ENCODE peak calls at places on chromosomes 16 and 17, in six cellular contexts. G is right lobe of liver, X is A549, N is esophagus muscularis mucosa, V is lower leg skin, M is upper lobe of left lung. B is an unnamed sample.

GRCh38 chr17:80871341-80871740 is 120.3 kb upstream of the CHMP6 start:
- DNase-seq in G (no peak), X (no peak), N (no peak), V (no peak), M (no peak), B (peak)

GRCh38 chr16:83200005-83200779 is 573.4 kb downstream of the CDH13 start:
- DNase-seq in G (no peak), X (no peak), N (no peak), V (no peak), M (no peak), B (no peak)

GRCh38 chr16:31323959-31324629 is 30.9 kb upstream of the ITGAX start:
- DNase-seq in G (no peak), X (no peak), N (no peak), V (no peak), M (no peak), B (no peak)

GRCh38 chr17:2885751-2886150 is 89.5 kb downstream of the RAP1GAP2 start:
- DNase-seq in G (no peak), X (no peak), N (no peak), V (no peak), M (no peak), B (no peak)

GRCh38 chr17:50037321-50038107 is 18.4 kb upstream of the ITGA3 start:
- DNase-seq in G (no peak), X (no peak), N (no peak), V (peak), M (peak), B (peak)

GRCh38 chr16:86299882-86300490 is 210.3 kb upstream of the FOXF1 start:
- DNase-seq in G (no peak), X (no peak), N (no peak), V (peak), M (no peak), B (peak)

GRCh38 chr17:33370384-33370783 is 77.3 kb upstream of the ASIC2 start:
- DNase-seq in G (no peak), X (no peak), N (no peak), V (no peak), M (no peak), B (no peak)

GRCh38 chr16:15055141-15056053 is 477 bp downstream of the NTAN1 start:
- DNase-seq in G (no peak), X (peak), N (no peak), V (peak), M (peak), B (peak)

GRCh38 chr16:86952769-86953168 is 364.4 kb downstream of the C16orf95 start:
- DNase-seq in G (no peak), X (no peak), N (no peak), V (no peak), M (no peak), B (no peak)

GRCh38 chr16:29745853-29746345 is at the start of gene C16orf54:
- DNase-seq in G (peak), X (no peak), N (peak), V (peak), M (peak), B (peak)

GRCh38 chr16:11232852-11233726 is 22.9 kb downstream of the SOCS1 start:
- DNase-seq in G (peak), X (no peak), N (no peak), V (peak), M (peak), B (no peak)

GRCh38 chr16:66427871-66428681 is 981 bp downstream of the BEAN1 start:
- DNase-seq in G (no peak), X (no peak), N (no peak), V (peak), M (peak), B (no peak)

GRCh38 chr16:82368041-82368440 is 198.0 kb upstream of the MPHOSPH6 start:
- DNase-seq in G (peak), X (peak), N (peak), V (no peak), M (no peak), B (no peak)

GRCh38 chr17:31147507-31148202 is 52.9 kb downstream of the NF1 start:
- DNase-seq in G (no peak), X (no peak), N (no peak), V (no peak), M (no peak), B (no peak)

GRCh38 chr17:45428050-45428953 is 4.4 kb downstream of the ARHGAP27 start:
- DNase-seq in G (peak), X (peak), N (no peak), V (peak), M (peak), B (peak)

GRCh38 chr17:48604770-48605329 is at the start of gene HOXB6:
- DNase-seq in G (no peak), X (peak), N (no peak), V (no peak), M (no peak), B (no peak)

GRCh38 chr17:55152236-55152635 is 112.5 kb upstream of the HLF start:
- DNase-seq in G (no peak), X (no peak), N (no peak), V (no peak), M (no peak), B (no peak)

GRCh38 chr17:41919165-41919817 is 540 bp upstream of the ACLY start:
- DNase-seq in G (no peak), X (peak), N (no peak), V (no peak), M (peak), B (no peak)

GRCh38 chr16:69619514-69619913 is 53.7 kb downstream of the NFAT5 start:
- DNase-seq in G (no peak), X (no peak), N (no peak), V (no peak), M (no peak), B (no peak)

GRCh38 chr17:20313306-20313705 is 154.0 kb downstream of the LGALS9B start:
- DNase-seq in G (no peak), X (no peak), N (peak), V (no peak), M (no peak), B (no peak)

GRCh38 chr16:23323224-23324030 is 21.3 kb downstream of the SCNN1B start:
- DNase-seq in G (no peak), X (no peak), N (no peak), V (no peak), M (no peak), B (no peak)

GRCh38 chr16:81830845-81831600 is 51.9 kb downstream of the PLCG2 start:
- DNase-seq in G (no peak), X (no peak), N (no peak), V (no peak), M (no peak), B (peak)

GRCh38 chr17:72423718-72424117 is 302.9 kb downstream of the SOX9 start:
- DNase-seq in G (no peak), X (no peak), N (no peak), V (no peak), M (no peak), B (no peak)
- TF ChIP-seq POLR2A in G (no peak), X (no peak), N (no peak), V (no peak), M (no peak), B (no peak)

GRCh38 chr16:21560462-21560861 is 38.9 kb upstream of the METTL9 start:
- DNase-seq in G (no peak), X (no peak), N (no peak), V (no peak), M (no peak), B (peak)

GRCh38 chr16:21554795-21555585 is 44.4 kb upstream of the METTL9 start:
- DNase-seq in G (peak), X (peak), N (peak), V (peak), M (peak), B (peak)
- TF ChIP-seq POLR2A in G (no peak), X (no peak), N (no peak), V (no peak), M (no peak), B (no peak)

GRCh38 chr16:85169333-85170065 is 57.2 kb upstream of the CIBAR2 start:
- DNase-seq in G (no peak), X (no peak), N (no peak), V (no peak), M (no peak), B (no peak)

GRCh38 chr16:85170066-85171003 is 58.1 kb upstream of the CIBAR2 start:
- DNase-seq in G (no peak), X (no peak), N (no peak), V (no peak), M (no peak), B (no peak)

GRCh38 chr16:85166699-85167588 is 54.7 kb upstream of the CIBAR2 start:
- DNase-seq in G (no peak), X (no peak), N (no peak), V (no peak), M (no peak), B (no peak)

GRCh38 chr16:85167589-85168537 is 55.6 kb upstream of the CIBAR2 start:
- DNase-seq in G (no peak), X (no peak), N (no peak), V (no peak), M (no peak), B (no peak)

DNA sequence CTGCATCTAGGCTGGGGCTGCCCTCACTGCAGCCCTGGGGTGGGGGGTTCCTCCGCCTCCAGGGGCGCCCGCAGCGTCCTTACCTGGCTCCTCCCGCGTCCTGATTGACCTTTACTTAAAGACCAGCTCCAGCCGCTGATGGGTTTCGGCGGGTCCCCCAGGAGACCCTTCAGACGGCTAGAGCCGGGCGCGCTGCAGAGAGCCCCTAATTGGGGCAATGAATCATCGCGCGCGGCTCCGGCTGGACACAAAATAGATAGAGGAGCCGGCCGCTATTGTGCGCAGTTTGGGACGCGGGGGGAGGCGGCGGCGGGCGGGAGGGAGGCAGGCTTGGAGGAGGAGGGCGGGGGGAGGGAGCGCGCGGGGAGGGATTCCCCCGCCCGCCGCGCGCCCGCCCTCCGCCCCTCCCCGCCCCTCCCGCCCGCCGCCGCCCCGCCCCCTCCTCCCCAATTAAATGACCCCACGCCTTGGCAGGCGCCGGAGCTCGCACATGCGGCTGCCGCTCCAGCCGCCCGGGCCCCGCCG is 56.5 kb upstream of the CIBAR2 start:
- DNase-seq in G (peak), X (peak), N (no peak), V (peak), M (no peak), B (peak)
- TF ChIP-seq POLR2A in G (no peak), X (no peak), N (no peak), V (no peak), M (no peak), B (no peak)

GRCh38 chr17:16491703-16492612 is at the start of gene LRRC75A:
- DNase-seq in G (peak), X (peak), N (no peak), V (no peak), M (peak), B (no peak)
- TF ChIP-seq POLR2A in G (no peak), X (peak), N (no peak), V (no peak), M (no peak), B (no peak)

GRCh38 chr17:29379084-29379811 is 10.9 kb upstream of the TAOK1 start:
- DNase-seq in G (no peak), X (no peak), N (no peak), V (no peak), M (no peak), B (no peak)
- TF ChIP-seq POLR2A in G (no peak), X (no peak), N (no peak), V (no peak), M (no peak), B (no peak)

GRCh38 chr17:44317545-44317944 is 7.1 kb downstream of the SLC25A39 start:
- DNase-seq in G (no peak), X (no peak), N (no peak), V (no peak), M (no peak), B (no peak)
- TF ChIP-seq POLR2A in G (no peak), X (no peak), N (no peak), V (no peak), M (no peak), B (no peak)

DNA sequence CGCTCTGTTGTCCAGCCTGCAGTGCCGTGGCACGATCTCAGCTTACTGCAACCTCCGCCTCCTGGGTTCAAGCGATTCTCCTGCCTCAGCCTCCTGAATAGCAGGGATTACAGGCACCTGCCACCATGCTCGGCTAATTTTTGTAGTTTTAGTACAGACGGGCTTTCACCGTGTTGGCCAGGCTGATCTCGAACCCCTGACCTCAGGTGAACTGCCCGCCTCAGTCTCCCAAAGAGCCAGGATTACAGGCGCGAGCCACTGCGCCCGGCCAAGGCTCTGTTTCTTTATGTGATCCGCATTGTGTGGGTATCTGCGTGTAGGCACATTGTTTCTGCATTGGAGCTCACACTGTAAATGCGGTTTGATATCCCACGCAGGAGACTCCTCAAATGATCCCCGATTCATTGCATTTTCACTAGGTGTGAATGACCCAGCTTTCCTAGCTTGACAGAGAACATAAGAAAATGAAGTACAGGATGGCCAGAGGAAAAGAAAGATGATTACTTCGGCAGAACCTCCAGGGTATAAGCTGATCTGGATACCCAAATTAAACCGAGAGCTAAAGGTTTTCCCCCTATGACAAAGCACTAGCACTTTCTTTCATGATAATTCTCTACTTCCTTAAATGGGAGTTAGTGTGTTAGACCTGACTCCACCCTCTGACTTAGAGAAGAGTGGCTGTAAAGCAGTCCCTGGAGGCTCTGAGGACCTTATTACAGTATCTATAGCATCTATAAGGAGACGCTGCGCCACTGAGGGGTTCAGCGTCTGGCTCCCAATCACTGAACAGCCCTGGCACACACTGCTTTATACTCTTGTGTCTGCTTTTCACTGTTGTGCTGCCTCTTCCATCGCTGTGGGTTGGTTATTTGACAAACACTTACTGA is 17.3 kb downstream of the COTL1 start:
- DNase-seq in G (peak), X (no peak), N (no peak), V (no peak), M (no peak), B (no peak)
- TF ChIP-seq POLR2A in G (no peak), X (no peak), N (no peak), V (no peak), M (peak), B (no peak)

GRCh38 chr17:5379351-5380107 is 39.9 kb downstream of the NUP88 start:
- DNase-seq in G (no peak), X (no peak), N (no peak), V (no peak), M (no peak), B (no peak)

GRCh38 chr17:5381542-5381941 is 37.9 kb downstream of the NUP88 start:
- DNase-seq in G (no peak), X (no peak), N (no peak), V (no peak), M (no peak), B (no peak)

GRCh38 chr17:5373112-5373511 is 46.4 kb downstream of the NUP88 start:
- DNase-seq in G (no peak), X (no peak), N (no peak), V (no peak), M (no peak), B (no peak)

GRCh38 chr17:5380491-5381135 is 38.8 kb downstream of the NUP88 start:
- DNase-seq in G (no peak), X (no peak), N (no peak), V (no peak), M (no peak), B (no peak)

GRCh38 chr17:5378566-5379207 is 40.8 kb downstream of the NUP88 start:
- DNase-seq in G (no peak), X (no peak), N (no peak), V (no peak), M (no peak), B (no peak)
- TF ChIP-seq POLR2A in G (no peak), X (no peak), N (no peak), V (no peak), M (no peak), B (no peak)

DNA sequence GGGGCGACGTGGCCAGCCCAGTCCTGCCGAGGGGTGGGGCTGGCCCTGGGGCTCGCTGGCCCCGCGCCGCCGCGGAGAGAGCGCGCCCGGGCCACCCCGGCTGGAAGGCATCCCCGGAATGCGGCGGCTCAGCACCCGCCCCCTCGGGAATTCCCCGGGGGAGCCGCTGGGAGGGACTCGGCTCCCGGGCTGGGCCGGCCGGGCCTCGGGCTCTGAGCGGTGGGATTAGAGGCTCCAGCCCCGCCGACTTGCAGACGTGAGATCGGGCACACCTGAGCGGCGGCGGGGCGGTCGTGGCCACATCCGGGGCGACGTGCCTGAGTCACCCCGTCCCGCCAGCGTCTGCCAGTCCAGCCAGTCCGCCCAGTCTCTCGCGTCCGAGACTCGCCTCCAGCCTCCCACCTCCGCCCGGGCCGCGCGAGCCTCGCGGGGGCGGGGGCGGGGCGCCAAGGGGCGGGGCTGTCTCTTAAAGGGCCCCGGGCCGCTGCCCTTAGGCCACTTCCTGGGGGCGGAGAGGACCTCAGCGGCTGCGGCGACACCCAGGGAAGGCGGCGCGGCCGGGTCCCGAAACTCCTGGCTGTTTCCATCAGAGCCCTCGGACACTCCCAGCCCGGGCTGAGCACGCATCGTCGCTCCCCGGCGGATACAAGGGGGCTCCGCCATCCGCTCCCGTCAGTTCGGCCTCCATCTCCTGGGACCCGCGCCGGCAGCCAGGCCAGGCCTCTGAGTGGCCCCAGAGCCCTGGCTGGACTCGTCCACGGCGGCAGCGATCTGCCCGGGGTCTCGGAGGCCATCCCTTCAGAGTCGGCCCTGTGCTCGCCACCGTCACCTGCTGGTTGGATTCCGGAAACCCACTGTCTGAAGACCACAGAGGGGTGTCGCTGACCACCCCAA is at the start of gene KCTD11:
- DNase-seq in G (peak), X (peak), N (peak), V (peak), M (peak), B (peak)
- TF ChIP-seq POLR2A in G (peak), X (peak), N (peak), V (no peak), M (peak), B (peak)

DNA sequence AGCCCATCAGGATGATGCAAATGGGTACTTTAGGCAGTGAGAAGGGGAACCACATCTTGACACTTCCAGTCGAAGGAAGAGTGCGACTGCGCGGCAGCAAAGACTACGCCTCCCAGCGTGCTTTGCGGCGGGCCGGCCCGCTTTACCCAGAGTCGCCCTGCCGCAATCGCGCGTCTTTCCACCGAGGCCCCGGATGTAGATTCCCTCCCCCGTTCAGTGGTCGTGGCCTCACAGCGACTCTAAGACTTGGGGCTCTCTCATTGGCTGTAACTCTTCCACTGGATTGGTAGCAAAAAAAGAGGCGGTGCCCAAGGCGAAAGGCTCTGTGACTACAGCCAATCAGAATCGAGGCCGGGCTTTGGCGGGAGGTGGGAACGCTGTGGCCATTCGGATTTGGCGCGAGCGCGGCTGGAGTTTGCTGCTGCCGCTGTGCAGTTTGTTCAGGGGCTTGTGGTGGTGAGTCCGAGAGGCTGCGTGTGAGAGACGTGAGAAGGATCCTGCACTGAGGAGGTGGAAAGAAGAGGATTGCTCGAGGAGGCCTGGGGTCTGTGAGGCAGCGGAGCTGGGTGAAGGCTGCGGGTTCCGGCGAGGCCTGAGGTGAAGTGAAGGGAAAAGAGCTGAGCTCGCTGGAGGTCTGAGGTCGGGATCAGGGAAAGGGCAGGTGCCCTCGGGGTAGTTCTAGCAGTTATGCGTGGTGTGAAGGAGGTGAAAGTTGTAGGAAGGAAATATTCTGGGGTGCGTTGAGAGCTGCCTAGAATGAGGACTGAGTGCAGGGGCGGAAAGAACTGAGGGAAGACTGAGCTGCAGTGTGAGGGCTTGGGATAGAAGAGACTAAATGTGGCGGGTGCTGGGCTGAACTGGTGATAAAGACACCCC is at the start of gene CDC6:
- DNase-seq in G (peak), X (peak), N (peak), V (peak), M (peak), B (peak)
- TF ChIP-seq POLR2A in G (peak), X (peak), N (no peak), V (no peak), M (no peak), B (no peak)

B was measured in sigmoid colon.